ENCODE peak calls at places on chromosomes 7 and 10, in nine cellular contexts. One of them, this sample, is unnamed.
A peak's percentile ranks its signal among the peaks of the same experiment; 100 is the strongest.

GRCh38 chr7:158324397-158325360 is 262.9 kb downstream of the PTPRN2 start:
- DNase-seq in IMR-90: no peak
- DNase-seq in adrenal gland: no peak
- DNase-seq in H1: no peak
- DNase-seq in Peyer's patch: no peak
- DNase-seq in stomach: no peak
- DNase-seq in lower leg skin: no peak
- DNase-seq in gastrocnemius medialis: no peak
- DNase-seq in HCT116: no peak
- DNase-seq in this sample: peak; percentile 46

GRCh38 chr10:73911553-73912004 is 647 bp downstream of the PLAU start:
- DNase-seq in IMR-90: peak; percentile 43
- DNase-seq in H1: no peak
- DNase-seq in HCT116: no peak
- DNase-seq in lower leg skin: peak; percentile 88
- DNase-seq in gastrocnemius medialis: no peak
- DNase-seq in stomach: no peak
- DNase-seq in Peyer's patch: no peak
- DNase-seq in adrenal gland: no peak
- DNase-seq in this sample: no peak

GRCh38 chr7:148704966-148705365 is 6.3 kb downstream of the CUL1 start:
- DNase-seq in Peyer's patch: no peak
- DNase-seq in IMR-90: no peak
- DNase-seq in HCT116: no peak
- DNase-seq in gastrocnemius medialis: no peak
- DNase-seq in lower leg skin: no peak
- DNase-seq in stomach: no peak
- DNase-seq in H1: no peak
- DNase-seq in adrenal gland: no peak
- DNase-seq in this sample: no peak

GRCh38 chr10:35633006-35633980 is 8.8 kb downstream of the FZD8 start:
- DNase-seq in HCT116: no peak
- DNase-seq in Peyer's patch: no peak
- DNase-seq in adrenal gland: no peak
- DNase-seq in gastrocnemius medialis: no peak
- DNase-seq in stomach: no peak
- DNase-seq in H1: no peak
- DNase-seq in lower leg skin: no peak
- DNase-seq in IMR-90: no peak
- DNase-seq in this sample: no peak

GRCh38 chr7:133099887-133100286 is 18.0 kb upstream of the CHCHD3 start:
- DNase-seq in gastrocnemius medialis: no peak
- DNase-seq in IMR-90: no peak
- DNase-seq in HCT116: no peak
- DNase-seq in lower leg skin: no peak
- DNase-seq in Peyer's patch: no peak
- DNase-seq in adrenal gland: no peak
- DNase-seq in stomach: no peak
- DNase-seq in H1: no peak
- DNase-seq in this sample: no peak

GRCh38 chr7:151700621-151701185 is 176.2 kb downstream of the PRKAG2 start:
- DNase-seq in HCT116: no peak
- DNase-seq in H1: no peak
- DNase-seq in gastrocnemius medialis: peak; percentile 28
- DNase-seq in Peyer's patch: no peak
- DNase-seq in lower leg skin: no peak
- DNase-seq in adrenal gland: no peak
- DNase-seq in IMR-90: peak; percentile 62
- DNase-seq in stomach: no peak
- DNase-seq in this sample: no peak

GRCh38 chr7:107150375-107151073 is 18.3 kb upstream of the HBP1 start:
- DNase-seq in H1: no peak
- DNase-seq in Peyer's patch: peak; percentile 81
- DNase-seq in stomach: peak; percentile 83
- DNase-seq in IMR-90: peak; percentile 78
- DNase-seq in HCT116: peak; percentile 51
- DNase-seq in adrenal gland: peak; percentile 96
- DNase-seq in lower leg skin: peak; percentile 93
- DNase-seq in gastrocnemius medialis: peak; percentile 7
- DNase-seq in this sample: peak; percentile 80

GRCh38 chr7:26101471-26102151 is 50.4 kb upstream of the NFE2L3 start:
- DNase-seq in stomach: no peak
- DNase-seq in H1: no peak
- DNase-seq in Peyer's patch: peak; percentile 60
- DNase-seq in IMR-90: no peak
- DNase-seq in HCT116: no peak
- DNase-seq in lower leg skin: no peak
- DNase-seq in gastrocnemius medialis: peak; percentile 11
- DNase-seq in adrenal gland: peak; percentile 58
- DNase-seq in this sample: peak; percentile 81

GRCh38 chr7:96303686-96304443 is 18.0 kb downstream of the SLC25A13 start:
- DNase-seq in IMR-90: peak; percentile 74
- DNase-seq in stomach: no peak
- DNase-seq in adrenal gland: no peak
- DNase-seq in Peyer's patch: no peak
- DNase-seq in HCT116: no peak
- DNase-seq in gastrocnemius medialis: no peak
- DNase-seq in H1: no peak
- DNase-seq in lower leg skin: no peak
- DNase-seq in this sample: no peak

GRCh38 chr7:30760514-30761213 is 8.7 kb downstream of the INMT start:
- DNase-seq in gastrocnemius medialis: no peak
- DNase-seq in stomach: no peak
- DNase-seq in Peyer's patch: no peak
- DNase-seq in H1: no peak
- DNase-seq in IMR-90: no peak
- DNase-seq in lower leg skin: peak; percentile 17
- DNase-seq in HCT116: no peak
- DNase-seq in adrenal gland: peak; percentile 77
- DNase-seq in this sample: no peak

GRCh38 chr7:41817386-41817785 is 114.5 kb upstream of the INHBA start:
- DNase-seq in HCT116: no peak
- DNase-seq in stomach: no peak
- DNase-seq in Peyer's patch: no peak
- DNase-seq in IMR-90: peak; percentile 80
- DNase-seq in adrenal gland: no peak
- DNase-seq in gastrocnemius medialis: no peak
- DNase-seq in H1: no peak
- DNase-seq in lower leg skin: no peak
- DNase-seq in this sample: no peak

GRCh38 chr7:114923403-114923713 is 1.5 kb downstream of the MDFIC start:
- DNase-seq in Peyer's patch: no peak
- DNase-seq in adrenal gland: no peak
- DNase-seq in gastrocnemius medialis: no peak
- DNase-seq in stomach: no peak
- DNase-seq in HCT116: no peak
- DNase-seq in H1: no peak
- DNase-seq in IMR-90: no peak
- DNase-seq in lower leg skin: no peak
- DNase-seq in this sample: no peak

GRCh38 chr7:114921636-114922150 is at the start of gene MDFIC:
- DNase-seq in Peyer's patch: peak; percentile 34
- DNase-seq in adrenal gland: peak; percentile 67
- DNase-seq in H1: no peak
- DNase-seq in IMR-90: no peak
- DNase-seq in gastrocnemius medialis: peak; percentile 3
- DNase-seq in lower leg skin: no peak
- DNase-seq in HCT116: no peak
- DNase-seq in stomach: no peak
- DNase-seq in this sample: peak; percentile 75

GRCh38 chr7:114924066-114924712 is 2.3 kb downstream of the MDFIC start:
- DNase-seq in Peyer's patch: no peak
- DNase-seq in adrenal gland: no peak
- DNase-seq in lower leg skin: no peak
- DNase-seq in H1: no peak
- DNase-seq in HCT116: no peak
- DNase-seq in gastrocnemius medialis: no peak
- DNase-seq in IMR-90: no peak
- DNase-seq in stomach: no peak
- DNase-seq in this sample: no peak

GRCh38 chr7:114922151-114922651 is 307 bp downstream of the MDFIC start:
- DNase-seq in adrenal gland: peak; percentile 61
- DNase-seq in H1: no peak
- DNase-seq in IMR-90: peak; percentile 64
- DNase-seq in stomach: peak; percentile 41
- DNase-seq in Peyer's patch: peak; percentile 41
- DNase-seq in HCT116: no peak
- DNase-seq in lower leg skin: peak; percentile 89
- DNase-seq in gastrocnemius medialis: peak; percentile 3
- DNase-seq in this sample: peak; percentile 89

GRCh38 chr7:114922652-114923402 is 933 bp downstream of the MDFIC start:
- DNase-seq in stomach: peak; percentile 31
- DNase-seq in H1: no peak
- DNase-seq in gastrocnemius medialis: peak; percentile 3
- DNase-seq in lower leg skin: peak; percentile 87
- DNase-seq in HCT116: no peak
- DNase-seq in adrenal gland: peak; percentile 73
- DNase-seq in Peyer's patch: peak; percentile 46
- DNase-seq in IMR-90: peak; percentile 77
- DNase-seq in this sample: peak; percentile 90
- TF ChIP-seq POLR2A in stomach: no peak
- TF ChIP-seq POLR2A in H1: no peak
- TF ChIP-seq POLR2A in gastrocnemius medialis: no peak
- TF ChIP-seq POLR2A in lower leg skin: no peak
- TF ChIP-seq POLR2A in HCT116: no peak
- TF ChIP-seq POLR2A in adrenal gland: peak; percentile 42
- TF ChIP-seq POLR2A in Peyer's patch: peak; percentile 34
- TF ChIP-seq POLR2A in IMR-90: no peak
- TF ChIP-seq POLR2A in this sample: peak; percentile 42

DNA sequence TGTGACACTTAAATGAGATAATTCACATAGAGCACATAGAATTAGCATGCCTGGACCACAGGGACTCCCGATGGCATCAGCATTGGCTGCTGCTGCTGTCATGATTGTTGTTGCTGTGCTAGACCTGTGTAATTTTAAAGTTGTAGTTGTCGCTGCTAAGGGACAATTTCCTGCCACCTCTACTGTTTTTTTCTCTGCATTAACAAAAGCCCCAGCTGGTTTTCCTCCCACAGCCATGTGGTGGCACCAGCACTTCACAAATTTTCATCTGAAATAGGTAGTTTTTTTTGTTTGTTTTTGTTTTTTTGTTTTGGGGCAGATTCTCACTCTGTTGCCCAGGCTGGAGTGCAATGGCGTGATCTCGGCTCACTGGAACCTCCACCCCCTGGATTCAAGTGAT is 25.4 kb upstream of the PRXL2A start:
- DNase-seq in IMR-90: peak; percentile 11
- DNase-seq in adrenal gland: peak; percentile 73
- DNase-seq in H1: no peak
- DNase-seq in lower leg skin: no peak
- DNase-seq in gastrocnemius medialis: no peak
- DNase-seq in HCT116: peak; percentile 49
- DNase-seq in stomach: no peak
- DNase-seq in Peyer's patch: no peak
- DNase-seq in this sample: no peak
- H3K4me3 ChIP-seq in IMR-90: no peak overlapping the region
- H3K4me3 ChIP-seq in adrenal gland: no peak overlapping the region
- H3K4me3 ChIP-seq in H1: no peak overlapping the region
- H3K4me3 ChIP-seq in lower leg skin: no peak overlapping the region
- H3K4me3 ChIP-seq in gastrocnemius medialis: no peak overlapping the region
- H3K4me3 ChIP-seq in HCT116: peak overlapping the region; percentile 23
- H3K4me3 ChIP-seq in stomach: no peak overlapping the region
- H3K4me3 ChIP-seq in Peyer's patch: no peak overlapping the region
- H3K4me3 ChIP-seq in this sample: no peak overlapping the region

GRCh38 chr7:36390199-36391090 is 783 bp downstream of the ANLN start:
- DNase-seq in H1: peak; percentile 31
- DNase-seq in gastrocnemius medialis: no peak
- DNase-seq in Peyer's patch: no peak
- DNase-seq in IMR-90: peak; percentile 87
- DNase-seq in lower leg skin: peak; percentile 94
- DNase-seq in adrenal gland: peak; percentile 81
- DNase-seq in stomach: peak; percentile 83
- DNase-seq in HCT116: peak; percentile 56
- DNase-seq in this sample: peak; percentile 88
- TF ChIP-seq POLR2A in H1: peak; percentile 59
- TF ChIP-seq POLR2A in gastrocnemius medialis: no peak
- TF ChIP-seq POLR2A in Peyer's patch: no peak
- TF ChIP-seq POLR2A in IMR-90: peak; percentile 85
- TF ChIP-seq POLR2A in lower leg skin: no peak
- TF ChIP-seq POLR2A in adrenal gland: peak; percentile 38
- TF ChIP-seq POLR2A in stomach: no peak
- TF ChIP-seq POLR2A in HCT116: no peak
- TF ChIP-seq POLR2A in this sample: no peak

GRCh38 chr10:131980321-131980720 is 1.4 kb downstream of the BNIP3 start:
- DNase-seq in H1: no peak
- DNase-seq in IMR-90: no peak
- DNase-seq in gastrocnemius medialis: no peak
- DNase-seq in Peyer's patch: no peak
- DNase-seq in adrenal gland: no peak
- DNase-seq in HCT116: no peak
- DNase-seq in lower leg skin: no peak
- DNase-seq in stomach: no peak
- DNase-seq in this sample: peak; percentile 25

GRCh38 chr10:131980757-131981428 is 830 bp downstream of the BNIP3 start:
- DNase-seq in adrenal gland: no peak
- DNase-seq in HCT116: no peak
- DNase-seq in H1: no peak
- DNase-seq in gastrocnemius medialis: no peak
- DNase-seq in IMR-90: no peak
- DNase-seq in lower leg skin: no peak
- DNase-seq in stomach: no peak
- DNase-seq in Peyer's patch: no peak
- DNase-seq in this sample: peak; percentile 83

GRCh38 chr10:131979336-131979735 is 2.4 kb downstream of the BNIP3 start:
- DNase-seq in Peyer's patch: no peak
- DNase-seq in stomach: no peak
- DNase-seq in H1: no peak
- DNase-seq in lower leg skin: no peak
- DNase-seq in IMR-90: no peak
- DNase-seq in gastrocnemius medialis: no peak
- DNase-seq in HCT116: no peak
- DNase-seq in adrenal gland: no peak
- DNase-seq in this sample: peak; percentile 65

GRCh38 chr10:131978851-131979250 is 2.9 kb downstream of the BNIP3 start:
- DNase-seq in Peyer's patch: no peak
- DNase-seq in IMR-90: no peak
- DNase-seq in HCT116: no peak
- DNase-seq in lower leg skin: no peak
- DNase-seq in gastrocnemius medialis: no peak
- DNase-seq in stomach: no peak
- DNase-seq in adrenal gland: no peak
- DNase-seq in H1: no peak
- DNase-seq in this sample: peak; percentile 58

DNA sequence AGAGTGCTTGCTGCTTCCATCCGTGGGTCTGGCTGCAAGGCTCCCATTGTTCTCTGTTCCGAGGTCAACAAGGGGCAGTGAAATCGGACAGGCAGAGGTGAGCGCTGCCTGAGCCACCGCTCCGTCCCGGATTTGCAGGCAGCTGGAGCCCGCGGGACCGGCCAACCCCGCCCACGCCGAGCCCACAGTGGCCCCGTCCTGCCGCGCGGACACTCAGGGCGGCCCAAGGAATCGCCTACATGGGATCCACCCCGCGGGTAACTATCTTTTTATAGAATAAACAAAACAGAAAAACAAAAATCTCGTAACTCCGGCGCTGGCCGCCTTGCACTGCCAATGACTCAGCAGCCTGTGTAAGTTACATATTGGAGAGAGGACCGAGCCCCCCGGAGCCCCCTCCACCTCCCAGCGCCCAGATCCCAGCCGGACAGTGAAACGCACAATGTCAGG is 1.9 kb downstream of the BNIP3 start:
- DNase-seq in stomach: peak; percentile 44
- DNase-seq in HCT116: no peak
- DNase-seq in lower leg skin: no peak
- DNase-seq in gastrocnemius medialis: no peak
- DNase-seq in adrenal gland: no peak
- DNase-seq in Peyer's patch: no peak
- DNase-seq in IMR-90: peak; percentile 40
- DNase-seq in H1: no peak
- DNase-seq in this sample: peak; percentile 78
- H3K4me3 ChIP-seq in stomach: peak overlapping the region; percentile 56
- H3K4me3 ChIP-seq in HCT116: no peak overlapping the region
- H3K4me3 ChIP-seq in lower leg skin: peak overlapping the region; percentile 8
- H3K4me3 ChIP-seq in gastrocnemius medialis: peak overlapping the region; percentile 81
- H3K4me3 ChIP-seq in adrenal gland: no peak overlapping the region
- H3K4me3 ChIP-seq in Peyer's patch: no peak overlapping the region
- H3K4me3 ChIP-seq in IMR-90: peak overlapping the region; percentile 92
- H3K4me3 ChIP-seq in H1: no peak overlapping the region
- H3K4me3 ChIP-seq in this sample: peak overlapping the region; percentile 68

This sample was measured in spleen.